ENCODE peak calls at places on chromosomes 3 and 15, in four cellular contexts. E, K, T and J are unnamed samples.
A peak's percentile ranks its signal among the peaks of the same experiment; 100 is the strongest.

GRCh38 chr3:25507811-25508210 is 79.7 kb downstream of the RARB start:
- DNase-seq in T (no peak), E (no peak), K (no peak), J (no peak)

GRCh38 chr15:60017538-60018199 is 13.6 kb downstream of the FOXB1 start:
- DNase-seq in E (no peak), K (no peak), T (peak; percentile 26), J (peak; percentile 53)

GRCh38 chr3:72679540-72680198 is 168.6 kb downstream of the SHQ1 start:
- DNase-seq in E (no peak), T (peak; percentile 31), K (no peak), J (peak; percentile 44)

GRCh38 chr3:167450675-167451074 is 23.2 kb downstream of the SERPINI2 start:
- DNase-seq in T (no peak), K (peak; percentile 43), E (no peak), J (no peak)

GRCh38 chr15:47548189-47548588 is 169.1 kb upstream of the SEMA6D start:
- DNase-seq in K (no peak), T (no peak), E (no peak), J (no peak)

GRCh38 chr15:55247766-55248427 is 41.7 kb downstream of the RAB27A start:
- DNase-seq in E (no peak), T (no peak), K (no peak), J (no peak)

GRCh38 chr3:188051801-188052228 is 102.1 kb upstream of the LPP start:
- DNase-seq in T (peak; percentile 54), E (no peak), K (peak; percentile 56), J (peak; percentile 36)

GRCh38 chr3:98817546-98817945 is 54.4 kb downstream of the ST3GAL6 start:
- DNase-seq in T (no peak), E (no peak), K (no peak), J (peak; percentile 76)